ENCODE peak calls at places on chromosomes 5 and 9, in nine cellular contexts. K is IMR-90; E is A549; H is brain microvascular endothelial cell; C is fibroblast of mammary gland; X is choroid plexus epithelial cell; W is Calu3; J is CD8-positive, alpha-beta T cell; S is fibroblast of lung. L is an unnamed sample.

GRCh38 chr5:160155017-160155725 is 35.9 kb upstream of the PWWP2A start:
- DNase-seq in K (no peak), E (no peak), H (no peak), C (peak), X (no peak), W (peak), J (no peak), S (peak), L (no peak)

GRCh38 chr5:373710-374602 is 52.4 kb downstream of the AHRR start:
- DNase-seq in K (peak), E (no peak), H (no peak), C (peak), X (peak), W (peak), J (peak), S (peak), L (no peak)

GRCh38 chr9:132404228-132404881 is 2.3 kb downstream of the TTF1 start:
- DNase-seq in K (no peak), E (no peak), H (no peak), C (peak), X (no peak), W (no peak), J (no peak), S (peak), L (no peak)

GRCh38 chr9:96408409-96409280 is 9.5 kb downstream of the ZNF367 start:
- DNase-seq in K (no peak), E (no peak), H (no peak), C (no peak), X (no peak), W (no peak), J (no peak), S (no peak), L (no peak)

GRCh38 chr9:72872718-72873117 is 80.1 kb downstream of the ALDH1A1 start:
- DNase-seq in K (no peak), E (no peak), H (no peak), C (no peak), X (no peak), W (no peak), J (no peak), S (no peak), L (no peak)

GRCh38 chr5:103428923-103429322 is 133.7 kb downstream of the NUDT12 start:
- DNase-seq in K (no peak), E (no peak), H (no peak), C (no peak), X (no peak), W (no peak), J (no peak), S (no peak), L (no peak)

GRCh38 chr9:119801311-119801710 is 432.1 kb upstream of the BRINP1 start:
- DNase-seq in K (no peak), E (no peak), H (no peak), C (peak), X (no peak), W (no peak), J (no peak), S (no peak), L (no peak)

GRCh38 chr5:11234501-11234911 is 473.5 kb upstream of the DAP start:
- DNase-seq in K (no peak), E (no peak), H (no peak), C (no peak), X (no peak), W (no peak), J (no peak), S (no peak), L (no peak)

GRCh38 chr9:133023117-133023890 is 7.5 kb upstream of the GTF3C5 start:
- DNase-seq in K (no peak), E (peak), H (no peak), C (no peak), X (no peak), W (no peak), J (no peak), S (no peak), L (no peak)

GRCh38 chr5:81209869-81210268 is 23.3 kb upstream of the CKMT2 start:
- DNase-seq in K (no peak), E (no peak), H (no peak), C (no peak), X (no peak), W (no peak), J (no peak), S (no peak), L (no peak)

GRCh38 chr5:65262590-65263189 is 219.0 kb downstream of the ADAMTS6 start:
- DNase-seq in K (peak), E (no peak), H (peak), C (peak), X (peak), W (no peak), J (no peak), S (peak), L (peak)

GRCh38 chr9:70043285-70043684 is 363 bp upstream of the MAMDC2 start:
- DNase-seq in K (no peak), E (no peak), H (no peak), C (no peak), X (no peak), W (no peak), J (no peak), S (peak), L (no peak)

GRCh38 chr9:104934686-104935413 is 6.9 kb upstream of the ABCA1 start:
- DNase-seq in K (peak), E (no peak), H (no peak), C (no peak), X (no peak), W (no peak), J (no peak), S (no peak), L (no peak)

GRCh38 chr9:84230355-84231136 is 110.0 kb downstream of the SLC28A3 start:
- DNase-seq in K (peak), E (no peak), H (no peak), C (peak), X (no peak), W (no peak), J (no peak), S (peak), L (peak)

GRCh38 chr5:90809695-90810094 is 251.1 kb downstream of the ADGRV1 start:
- DNase-seq in K (no peak), E (no peak), H (no peak), C (no peak), X (no peak), W (no peak), J (no peak), S (no peak), L (no peak)

GRCh38 chr5:175642998-175643397 is 14.9 kb upstream of the HRH2 start:
- DNase-seq in K (no peak), E (no peak), H (no peak), C (no peak), X (no peak), W (no peak), J (no peak), S (no peak), L (no peak)

GRCh38 chr9:479316-479715 is 264.7 kb downstream of the DOCK8 start:
- DNase-seq in K (no peak), E (no peak), H (no peak), C (no peak), X (no peak), W (no peak), J (no peak), S (peak), L (no peak)

GRCh38 chr5:172830876-172831662 is 3.0 kb upstream of the ERGIC1 start:
- DNase-seq in K (peak), E (no peak), H (peak), C (peak), X (peak), W (no peak), J (no peak), S (peak), L (peak)

GRCh38 chr5:135239461-135240282 is 159.4 kb downstream of the MACROH2A1 start:
- DNase-seq in K (peak), E (no peak), H (no peak), C (peak), X (peak), W (no peak), J (no peak), S (peak), L (no peak)

GRCh38 chr5:14672508-14673394 is 8.2 kb downstream of the OTULIN start:
- DNase-seq in K (peak), E (no peak), H (no peak), C (peak), X (no peak), W (no peak), J (no peak), S (peak), L (no peak)

GRCh38 chr9:117757566-117757965 is 53.4 kb downstream of the TLR4 start:
- DNase-seq in K (no peak), E (no peak), H (no peak), C (no peak), X (no peak), W (no peak), J (no peak), S (no peak), L (no peak)

GRCh38 chr9:101736723-101737122 is 1.7 kb downstream of the GRIN3A start:
- DNase-seq in K (no peak), E (no peak), H (peak), C (peak), X (peak), W (no peak), J (no peak), S (no peak), L (no peak)

GRCh38 chr9:16885896-16886295 is 15.4 kb upstream of the BNC2 start:
- DNase-seq in K (peak), E (no peak), H (no peak), C (no peak), X (no peak), W (no peak), J (no peak), S (no peak), L (no peak)

GRCh38 chr5:153551537-153552079 is 61.1 kb downstream of the GRIA1 start:
- DNase-seq in K (peak), E (peak), H (peak), C (peak), X (peak), W (peak), J (no peak), S (peak), L (peak)

GRCh38 chr5:173302546-173303155 is 25.6 kb downstream of the STC2 start:
- DNase-seq in K (peak), E (peak), H (peak), C (peak), X (peak), W (peak), J (no peak), S (peak), L (no peak)

GRCh38 chr9:128891354-128892222 is 9.7 kb downstream of the LRRC8A start:
- DNase-seq in K (no peak), E (no peak), H (no peak), C (peak), X (no peak), W (no peak), J (no peak), S (no peak), L (no peak)

GRCh38 chr9:98357921-98358535 is 102.6 kb upstream of the TBC1D2 start:
- DNase-seq in K (peak), E (peak), H (peak), C (peak), X (peak), W (no peak), J (no peak), S (peak), L (no peak)

GRCh38 chr9:13580760-13581159 is 301.3 kb upstream of the MPDZ start:
- DNase-seq in K (no peak), E (no peak), H (no peak), C (no peak), X (no peak), W (no peak), J (no peak), S (no peak), L (no peak)

GRCh38 chr5:427415-428087 is 15.4 kb upstream of the EXOC3 start:
- DNase-seq in K (no peak), E (no peak), H (no peak), C (no peak), X (no peak), W (no peak), J (no peak), S (no peak), L (no peak)

GRCh38 chr5:173290477-173291131 is 37.6 kb downstream of the STC2 start:
- DNase-seq in K (peak), E (no peak), H (no peak), C (no peak), X (peak), W (no peak), J (no peak), S (no peak), L (no peak)

GRCh38 chr5:160339406-160340140 is 27.2 kb upstream of the CCNJL start:
- DNase-seq in K (no peak), E (no peak), H (no peak), C (peak), X (no peak), W (no peak), J (no peak), S (peak), L (no peak)

GRCh38 chr9:95024097-95024671 is 293.3 kb downstream of the FANCC start:
- DNase-seq in K (no peak), E (peak), H (no peak), C (no peak), X (no peak), W (no peak), J (no peak), S (no peak), L (no peak)

GRCh38 chr5:123119334-123119986 is 30.4 kb downstream of the PRDM6 start:
- DNase-seq in K (peak), E (peak), H (peak), C (no peak), X (peak), W (peak), J (no peak), S (peak), L (peak)
- TF ChIP-seq CTCF in K (peak), E (peak), H (peak), C (no peak), X (peak), W (no peak), J (no peak), S (peak), L (peak)

GRCh38 chr5:36692791-36693763 is 86.7 kb downstream of the SLC1A3 start:
- DNase-seq in K (peak), E (peak), H (peak), C (peak), X (peak), W (peak), J (no peak), S (peak), L (no peak)

GRCh38 chr5:36690041-36690941 is 83.9 kb downstream of the SLC1A3 start:
- DNase-seq in K (peak), E (peak), H (peak), C (peak), X (peak), W (peak), J (peak), S (peak), L (no peak)

GRCh38 chr5:36694351-36694750 is 87.9 kb downstream of the SLC1A3 start:
- DNase-seq in K (peak), E (no peak), H (no peak), C (peak), X (peak), W (no peak), J (no peak), S (no peak), L (no peak)

GRCh38 chr5:36691241-36691640 is 84.8 kb downstream of the SLC1A3 start:
- DNase-seq in K (no peak), E (no peak), H (no peak), C (peak), X (no peak), W (no peak), J (no peak), S (no peak), L (no peak)

GRCh38 chr5:36691993-36692392 is 85.6 kb downstream of the SLC1A3 start:
- DNase-seq in K (peak), E (no peak), H (no peak), C (peak), X (no peak), W (no peak), J (no peak), S (peak), L (no peak)
- TF ChIP-seq CTCF in K (no peak), E (no peak), H (no peak), C (no peak), X (no peak), W (no peak), J (no peak), S (no peak), L (no peak)

GRCh38 chr5:154865466-154866184 is 7.2 kb downstream of the CNOT8 start:
- DNase-seq in K (no peak), E (no peak), H (no peak), C (no peak), X (peak), W (no peak), J (no peak), S (no peak), L (no peak)

GRCh38 chr5:154866841-154867240 is 8.4 kb downstream of the CNOT8 start:
- DNase-seq in K (peak), E (no peak), H (no peak), C (no peak), X (no peak), W (no peak), J (no peak), S (peak), L (no peak)

GRCh38 chr5:154873791-154874331 is 15.4 kb downstream of the CNOT8 start:
- DNase-seq in K (no peak), E (no peak), H (no peak), C (no peak), X (no peak), W (no peak), J (no peak), S (no peak), L (no peak)

GRCh38 chr5:154871732-154872131 is 13.3 kb downstream of the CNOT8 start:
- DNase-seq in K (no peak), E (no peak), H (no peak), C (no peak), X (no peak), W (no peak), J (no peak), S (no peak), L (no peak)

DNA sequence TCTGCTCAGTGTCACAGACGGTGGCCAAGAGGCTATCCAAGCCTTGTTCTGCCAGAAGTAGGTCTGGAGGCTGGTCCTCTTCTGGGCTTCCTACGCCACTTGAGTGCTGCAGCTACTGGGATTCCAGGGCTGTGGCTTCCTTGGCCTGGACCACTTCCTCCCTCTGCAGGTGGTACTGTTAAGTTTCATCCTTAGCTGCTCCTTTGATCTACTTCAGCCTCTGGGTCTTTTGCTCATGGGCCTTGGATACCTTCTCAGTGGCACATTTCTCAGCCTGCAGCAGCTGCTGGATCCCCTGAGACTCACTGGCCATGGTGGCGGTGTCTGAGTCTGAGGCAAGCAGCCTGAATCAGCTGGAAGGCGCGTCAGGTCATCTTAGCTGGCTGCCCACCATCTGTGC is 10.3 kb downstream of the CNOT8 start:
- DNase-seq in K (peak), E (peak), H (no peak), C (peak), X (peak), W (no peak), J (no peak), S (no peak), L (no peak)
- TF ChIP-seq CTCF in K (peak), E (peak), H (peak), C (peak), X (peak), W (no peak), J (no peak), S (no peak), L (peak)

GRCh38 chr9:114613087-114613486 is 2.0 kb downstream of the TMEM268 start:
- DNase-seq in K (no peak), E (no peak), H (no peak), C (no peak), X (no peak), W (no peak), J (no peak), S (no peak), L (no peak)

GRCh38 chr9:114613919-114614318 is 2.8 kb downstream of the TMEM268 start:
- DNase-seq in K (no peak), E (no peak), H (no peak), C (no peak), X (no peak), W (no peak), J (no peak), S (no peak), L (no peak)

GRCh38 chr9:114612272-114612923 is 1.3 kb downstream of the TMEM268 start:
- DNase-seq in K (no peak), E (no peak), H (no peak), C (no peak), X (no peak), W (no peak), J (no peak), S (no peak), L (no peak)

GRCh38 chr9:114616684-114617520 is 5.8 kb downstream of the TMEM268 start:
- DNase-seq in K (no peak), E (no peak), H (no peak), C (no peak), X (peak), W (no peak), J (no peak), S (no peak), L (no peak)

DNA sequence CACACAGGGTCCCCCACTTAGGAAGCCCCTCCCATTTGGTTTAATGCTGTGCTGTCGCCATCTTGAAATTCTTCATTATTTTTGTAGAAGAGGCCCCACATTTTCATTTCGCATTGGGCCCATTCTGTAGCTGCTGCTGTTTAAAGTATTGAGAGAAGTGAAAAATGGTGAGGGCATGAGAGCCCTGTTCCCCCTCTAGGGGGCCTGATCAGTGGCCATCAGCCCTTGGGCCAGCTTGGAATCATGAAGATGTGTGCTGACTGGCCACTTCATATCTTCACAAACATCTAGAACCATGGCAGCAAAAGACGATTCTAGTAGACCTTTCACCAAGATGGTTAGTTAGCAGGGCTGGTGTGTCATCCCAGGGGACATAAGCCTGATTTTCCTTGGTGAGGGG is 3.3 kb downstream of the TMEM268 start:
- DNase-seq in K (no peak), E (no peak), H (no peak), C (no peak), X (no peak), W (no peak), J (no peak), S (no peak), L (no peak)
- TF ChIP-seq CTCF in K (no peak), E (no peak), H (peak), C (no peak), X (peak), W (no peak), J (no peak), S (no peak), L (no peak)

GRCh38 chr5:110045153-110045552 is 355.4 kb downstream of the MAN2A1 start:
- DNase-seq in K (no peak), E (no peak), H (no peak), C (peak), X (peak), W (no peak), J (no peak), S (peak), L (no peak)
- TF ChIP-seq CTCF in K (no peak), E (no peak), H (peak), C (peak), X (peak), W (no peak), J (no peak), S (peak), L (no peak)

GRCh38 chr5:165157209-165157608 is 1651.8 kb downstream of the MAT2B start:
- DNase-seq in K (no peak), E (no peak), H (no peak), C (no peak), X (no peak), W (no peak), J (no peak), S (peak), L (no peak)

DNA sequence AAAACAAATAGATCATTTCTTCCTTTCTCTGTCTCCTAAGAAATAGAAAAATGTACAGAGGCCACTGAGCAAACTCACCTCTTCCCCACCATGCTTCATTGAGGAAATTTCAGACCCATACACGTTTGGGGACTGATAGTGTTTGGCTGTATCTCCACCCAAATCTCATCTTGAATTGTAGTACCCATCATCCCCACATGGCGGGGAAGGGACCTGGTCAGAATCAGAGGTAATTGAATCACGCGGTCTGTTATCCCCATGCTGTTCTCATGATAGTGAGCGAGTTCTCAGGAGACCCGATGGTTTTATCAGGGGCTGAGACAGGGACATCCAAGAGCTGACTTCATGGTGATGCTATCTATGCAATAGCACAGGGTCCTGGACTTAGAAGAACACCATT is 1655.8 kb downstream of the MAT2B start:
- DNase-seq in K (no peak), E (peak), H (no peak), C (no peak), X (no peak), W (no peak), J (no peak), S (no peak), L (no peak)
- TF ChIP-seq CTCF in K (no peak), E (no peak), H (peak), C (no peak), X (peak), W (no peak), J (no peak), S (peak), L (no peak)

L was measured in retinal pigment epithelial cell.